ENCODE peak calls at places on chromosomes 16 and 17, in eight cellular contexts. K is breast epithelium, U is lung, F is stomach, L is AG04450, R is heart right ventricle, O is fibroblast of lung, Z is heart left ventricle. X is an unnamed sample.
A peak's percentile ranks its signal among the peaks of the same experiment; 100 is the strongest.

GRCh38 chr17:4074831-4075495 is 67.9 kb downstream of the ZZEF1 start:
- DNase-seq in K (no peak), U (no peak), F (no peak), L (peak; percentile 7), R (no peak), O (peak; percentile 55), Z (no peak), X (no peak)

GRCh38 chr16:47197536-47198179 is 53.9 kb upstream of the NETO2 start:
- DNase-seq in K (no peak), U (no peak), F (no peak), L (no peak), R (peak; percentile 66), O (peak; percentile 75), Z (peak; percentile 46), X (peak; percentile 63)

GRCh38 chr17:63258785-63259184 is 187.3 kb downstream of the CYB561 start:
- DNase-seq in K (no peak), U (peak; percentile 46), F (no peak), L (no peak), R (no peak), O (no peak), Z (no peak), X (no peak)

GRCh38 chr17:41131979-41132378 is 8.0 kb upstream of the KRTAP4-12 start:
- DNase-seq in K (no peak), U (no peak), F (no peak), L (no peak), R (no peak), O (no peak), Z (no peak), X (no peak)

GRCh38 chr16:25721439-25721838 is 29.7 kb downstream of the HS3ST4 start:
- DNase-seq in K (no peak), U (no peak), F (no peak), L (no peak), R (no peak), O (no peak), Z (no peak), X (no peak)

GRCh38 chr17:19005442-19005773 is 844 bp upstream of the FAM83G start:
- DNase-seq in K (no peak), U (no peak), F (no peak), L (no peak), R (peak; percentile 3), O (no peak), Z (no peak), X (no peak)

GRCh38 chr16:88524274-88524972 is 45.8 kb upstream of the ZC3H18 start:
- DNase-seq in K (no peak), U (no peak), F (peak; percentile 51), L (no peak), R (peak; percentile 12), O (no peak), Z (peak; percentile 44), X (no peak)

GRCh38 chr16:69199382-69199781 is 12.4 kb downstream of the SNTB2 start:
- DNase-seq in K (no peak), U (no peak), F (no peak), L (no peak), R (no peak), O (peak; percentile 68), Z (no peak), X (no peak)

GRCh38 chr16:3175157-3176153 is 12.5 kb upstream of the OR1F1 start:
- DNase-seq in K (no peak), U (no peak), F (no peak), L (no peak), R (no peak), O (no peak), Z (no peak), X (no peak)

GRCh38 chr17:16516594-16517018 is 24.6 kb upstream of the LRRC75A start:
- DNase-seq in K (no peak), U (no peak), F (no peak), L (peak; percentile 29), R (no peak), O (peak; percentile 53), Z (no peak), X (no peak)

GRCh38 chr17:40023590-40024292 is 8.5 kb downstream of the CSF3 start:
- DNase-seq in K (no peak), U (peak; percentile 81), F (peak; percentile 81), L (no peak), R (peak; percentile 43), O (peak; percentile 61), Z (peak; percentile 67), X (peak; percentile 50)

GRCh38 chr17:17819561-17819995 is 17.2 kb downstream of the SREBF1 start:
- DNase-seq in K (peak; percentile 81), U (peak; percentile 82), F (peak; percentile 81), L (peak; percentile 47), R (peak; percentile 62), O (peak; percentile 87), Z (no peak), X (peak; percentile 53)

GRCh38 chr16:72388007-72388406 is 216.1 kb upstream of the PMFBP1 start:
- DNase-seq in K (no peak), U (no peak), F (no peak), L (no peak), R (no peak), O (no peak), Z (no peak), X (no peak)

GRCh38 chr17:41287050-41287449 is 11.6 kb downstream of the KRTAP9-7 start:
- DNase-seq in K (no peak), U (no peak), F (no peak), L (no peak), R (no peak), O (no peak), Z (no peak), X (no peak)

GRCh38 chr17:17732892-17733670 is 51.8 kb downstream of the RAI1 start:
- DNase-seq in K (no peak), U (no peak), F (peak; percentile 57), L (no peak), R (no peak), O (no peak), Z (no peak), X (no peak)

GRCh38 chr16:57859331-57859730 is 57.0 kb upstream of the KIFC3 start:
- DNase-seq in K (no peak), U (no peak), F (no peak), L (no peak), R (no peak), O (peak; percentile 18), Z (no peak), X (no peak)

GRCh38 chr16:12651765-12652531 is 151.7 kb downstream of the CPPED1 start:
- DNase-seq in K (no peak), U (no peak), F (no peak), L (no peak), R (no peak), O (no peak), Z (no peak), X (no peak)

GRCh38 chr17:53722407-53722806 is 100.3 kb upstream of the KIF2B start:
- DNase-seq in K (no peak), U (no peak), F (no peak), L (peak; percentile 56), R (no peak), O (peak; percentile 99), Z (no peak), X (no peak)

GRCh38 chr17:32461853-32462617 is 17.7 kb downstream of the PSMD11 start:
- DNase-seq in K (no peak), U (no peak), F (peak; percentile 51), L (no peak), R (no peak), O (peak; percentile 63), Z (no peak), X (no peak)

GRCh38 chr16:59887856-59888255 is 1153.7 kb upstream of the GOT2 start:
- DNase-seq in K (no peak), U (no peak), F (no peak), L (no peak), R (no peak), O (no peak), Z (no peak), X (no peak)

GRCh38 chr17:4604111-4604644 is 19.8 kb downstream of the SMTNL2 start:
- DNase-seq in K (no peak), U (no peak), F (peak; percentile 65), L (no peak), R (peak; percentile 84), O (peak; percentile 85), Z (peak; percentile 88), X (peak; percentile 84)

GRCh38 chr16:12833939-12834338 is 30.3 kb upstream of the CPPED1 start:
- DNase-seq in K (no peak), U (no peak), F (no peak), L (no peak), R (no peak), O (no peak), Z (no peak), X (no peak)

GRCh38 chr17:72237223-72237622 is 116.4 kb downstream of the SOX9 start:
- DNase-seq in K (no peak), U (no peak), F (no peak), L (no peak), R (no peak), O (no peak), Z (no peak), X (no peak)

GRCh38 chr17:43658890-43659289 is 2.8 kb downstream of the MEOX1 start:
- DNase-seq in K (no peak), U (no peak), F (no peak), L (no peak), R (no peak), O (no peak), Z (peak; percentile 55), X (no peak)
- H3K4me3 ChIP-seq in K (peak overlapping the region; percentile 25), U (no peak overlapping the region), F (no peak overlapping the region), L (no peak overlapping the region), R (peak overlapping the region; percentile 34), O (no peak overlapping the region), Z (peak overlapping the region; percentile 43), X (peak overlapping the region; percentile 65)

DNA sequence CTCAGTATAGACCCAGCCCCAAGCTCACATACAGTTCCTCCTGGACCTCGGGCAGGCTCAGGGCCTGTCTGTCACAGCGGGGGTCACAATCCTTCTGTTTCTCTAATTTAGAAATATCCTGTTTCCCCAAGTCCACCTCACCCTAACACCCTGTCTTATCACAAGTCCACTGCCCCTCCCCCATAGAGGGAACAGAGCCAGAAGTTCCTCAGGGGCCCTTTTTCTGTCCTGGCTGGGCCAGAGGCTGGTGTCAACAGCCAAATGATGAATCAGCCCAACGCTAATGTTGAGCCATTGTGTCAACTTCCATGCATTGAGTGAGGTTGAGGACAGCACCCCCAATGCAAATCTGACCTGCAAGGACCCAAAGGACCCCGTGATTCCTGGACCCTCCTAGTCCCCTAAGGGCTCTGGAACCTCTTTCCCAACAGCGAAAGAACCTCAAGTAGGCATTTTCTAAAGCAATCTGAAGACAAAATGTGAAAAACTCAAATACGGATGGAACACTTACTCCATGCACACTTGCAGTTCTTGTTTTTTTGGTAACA is 58.6 kb downstream of the PECAM1 start:
- DNase-seq in K (no peak), U (peak; percentile 73), F (no peak), L (no peak), R (peak; percentile 52), O (peak; percentile 45), Z (no peak), X (peak; percentile 69)
- H3K27ac ChIP-seq in K (peak overlapping the region; percentile 87), U (peak overlapping the region; percentile 78), F (peak overlapping the region; percentile 11), L (no peak overlapping the region), R (peak overlapping the region; percentile 90), O (no peak overlapping the region), Z (peak overlapping the region; percentile 73), X (peak overlapping the region; percentile 90)

GRCh38 chr16:82034981-82035612 is at the start of gene HSD17B2:
- DNase-seq in K (no peak), U (no peak), F (peak; percentile 32), L (no peak), R (no peak), O (no peak), Z (no peak), X (no peak)
- H3K4me3 ChIP-seq in K (no peak within 1 kb of the TSS), U (no peak within 1 kb of the TSS), F (peak within 1 kb of the TSS; percentile 18), L (peak within 1 kb of the TSS; percentile 40), R (no peak within 1 kb of the TSS), O (no peak within 1 kb of the TSS), Z (no peak within 1 kb of the TSS), X (no peak within 1 kb of the TSS)

GRCh38 chr17:1168537-1169234 is 11.1 kb downstream of the ABR start:
- DNase-seq in K (no peak), U (no peak), F (no peak), L (no peak), R (no peak), O (no peak), Z (no peak), X (no peak)
- H3K27ac ChIP-seq in K (no peak overlapping the region), U (no peak overlapping the region), F (no peak overlapping the region), L (no peak overlapping the region), R (peak overlapping the region; percentile 0), O (no peak overlapping the region), Z (no peak overlapping the region), X (peak overlapping the region; percentile 86)

X was measured in left ventricle myocardium inferior.